ENCODE peak calls at places on chromosomes 11 and 22, in nine cellular contexts. Y is EH; E is cardiac muscle cell; U is activated T-helper 1 cell treated with anti-CD3 and anti-CD28 coated beads, Interleukin-12 subunit alpha, Interleukin-12 subunit beta, Interleukin-2, Interleukin-4 antibody, amounts not matched to agents 30 ng/mL and 10 ng/mL and 1 ng/mL, durations not matched to agents 14 hours and 24 hours and 36 hours; K is GM12865; M is activated gamma-delta T cell treated with anti-CD3 and anti-CD28 coated beads, Interleukin-2, amount 50 U/mL, for 16 hours; P is T-cell; V is tibial nerve; H is HCT116. O is an unnamed sample.

GRCh38 chr22:23894710-23895598 is 771 bp downstream of the MIF start:
- DNase-seq in Y (peak), U (peak), M (peak), H (peak), K (peak), V (peak), P (peak), E (peak), O (peak)

GRCh38 chr11:134578807-134579708 is 167.0 kb upstream of the B3GAT1 start:
- DNase-seq in Y (no peak), H (peak), E (peak), V (no peak), M (no peak), U (no peak), K (no peak), P (no peak), O (no peak)

GRCh38 chr11:64849600-64850356 is 5.3 kb upstream of the CDC42BPG start:
- DNase-seq in Y (peak), E (no peak), U (no peak), H (no peak), K (no peak), M (no peak), V (no peak), P (no peak), O (no peak)

GRCh38 chr11:130599073-130599654 is 150.7 kb downstream of the ADAMTS15 start:
- DNase-seq in Y (peak), U (no peak), M (no peak), H (no peak), P (no peak), V (peak), E (peak), K (no peak), O (no peak)

GRCh38 chr11:95229199-95230053 is 1.6 kb downstream of the SESN3 start:
- DNase-seq in P (no peak), Y (no peak), V (no peak), U (no peak), K (no peak), H (no peak), E (peak), M (no peak), O (no peak)

GRCh38 chr11:87081358-87081757 is 43.6 kb downstream of the TMEM135 start:
- DNase-seq in K (peak), P (no peak), E (no peak), M (no peak), V (no peak), U (no peak), H (no peak), Y (no peak), O (no peak)

GRCh38 chr11:116879789-116880402 is 42.5 kb upstream of the APOA1 start:
- DNase-seq in V (peak), P (no peak), Y (peak), M (no peak), E (peak), U (no peak), K (peak), H (peak), O (no peak)

GRCh38 chr22:38456841-38457699 is 2.1 kb upstream of the KCNJ4 start:
- DNase-seq in U (no peak), M (no peak), H (no peak), K (no peak), E (no peak), Y (no peak), P (no peak), V (no peak), O (no peak)

GRCh38 chr22:45262931-45263789 is 21.6 kb upstream of the UPK3A start:
- DNase-seq in P (no peak), U (no peak), E (no peak), V (no peak), Y (peak), M (no peak), H (no peak), K (peak), O (no peak)

GRCh38 chr11:34585870-34586654 is 34.8 kb upstream of the EHF start:
- DNase-seq in M (no peak), P (no peak), Y (peak), E (peak), H (peak), U (no peak), V (no peak), K (peak), O (no peak)

GRCh38 chr11:119516060-119516459 is 93.1 kb upstream of the THY1 start:
- DNase-seq in H (no peak), V (no peak), M (no peak), P (no peak), K (no peak), E (no peak), Y (no peak), U (no peak), O (no peak)

GRCh38 chr11:99069831-99070444 is 49.2 kb downstream of the CNTN5 start:
- DNase-seq in U (no peak), E (peak), K (peak), V (no peak), M (no peak), Y (no peak), H (no peak), P (no peak), O (no peak)

GRCh38 chr11:118897721-118898310 is 14.1 kb downstream of the CXCR5 start:
- DNase-seq in M (no peak), V (no peak), E (no peak), H (no peak), K (no peak), P (no peak), U (no peak), Y (no peak), O (no peak)

GRCh38 chr11:100823360-100823759 is 136.3 kb downstream of the ARHGAP42 start:
- DNase-seq in M (no peak), Y (peak), U (no peak), P (no peak), V (no peak), H (no peak), E (no peak), K (no peak), O (no peak)